ENCODE peak calls at places on chromosomes 13 and 19, in nine cellular contexts. R is H9, X is head of caudate nucleus, J is HAP-1, Z is right cardiac atrium, F is ELR, M is MG63, Y is progenitor cell of endocrine pancreas, L is HEK293T. W is an unnamed sample.

GRCh38 chr19:49890349-49891311 is 6.1 kb downstream of the IL4I1 start:
- DNase-seq in R (peak; percentile 88), X (no peak), J (peak; percentile 54), Z (peak; percentile 75), F (no peak), M (no peak), Y (no peak), L (peak; percentile 84), W (no peak)

GRCh38 chr19:46958542-46958941 is 61.1 kb upstream of the NPAS1 start:
- DNase-seq in R (no peak), X (no peak), J (no peak), Z (no peak), F (peak; percentile 69), M (no peak), Y (no peak), L (no peak), W (no peak)

GRCh38 chr13:22061371-22061805 is 390.5 kb downstream of the FGF9 start:
- DNase-seq in R (peak; percentile 38), X (peak; percentile 52), J (no peak), Z (no peak), F (no peak), M (no peak), Y (no peak), L (no peak), W (no peak)

GRCh38 chr13:97231118-97231831 is 9.1 kb downstream of the MBNL2 start:
- DNase-seq in R (no peak), X (no peak), J (no peak), Z (peak; percentile 62), F (no peak), M (peak; percentile 46), Y (no peak), L (no peak), W (no peak)

GRCh38 chr13:37443538-37443937 is 155.0 kb downstream of the POSTN start:
- DNase-seq in R (no peak), X (no peak), J (no peak), Z (no peak), F (peak; percentile 84), M (no peak), Y (no peak), L (no peak), W (no peak)

GRCh38 chr13:113411216-113412023 is 41.9 kb downstream of the ADPRHL1 start:
- DNase-seq in R (no peak), X (no peak), J (no peak), Z (peak; percentile 86), F (peak; percentile 96), M (peak; percentile 85), Y (no peak), L (no peak), W (peak; percentile 77)

GRCh38 chr19:4636151-4636717 is 3.1 kb upstream of the TNFAIP8L1 start:
- DNase-seq in R (peak; percentile 82), X (peak; percentile 63), J (peak; percentile 89), Z (peak; percentile 92), F (peak; percentile 64), M (peak; percentile 54), Y (peak; percentile 81), L (peak; percentile 77), W (no peak)

GRCh38 chr13:38350114-38350617 is 515 bp downstream of the UFM1 start:
- DNase-seq in R (no peak), X (peak; percentile 53), J (peak; percentile 58), Z (peak; percentile 72), F (peak; percentile 64), M (peak; percentile 65), Y (peak; percentile 32), L (peak; percentile 23), W (peak; percentile 68)

W was measured in right atrium auricular region.